ENCODE peak calls at places on chromosomes 1 and 21, in ten cellular contexts. M is ovary; F is BJ; U is C1 segment of cervical spinal cord; P is ecto neural progenitor cell; S is EL; N is dorsolateral prefrontal cortex; Z is stimulated activated CD4-positive, alpha-beta T cell treated with anti-CD3 and anti-CD28 coated beads, Interleukin-2, amount 100 ng/mL, for 24 hours; V is endothelial cell; L is GM06990. H is an unnamed sample.

GRCh38 chr1:185291159-185291558 is 25.9 kb downstream of the IVNS1ABP start:
- DNase-seq in M (no peak), F (no peak), U (no peak), P (no peak), S (no peak), N (no peak), Z (no peak), V (no peak), L (no peak), H (no peak)

GRCh38 chr1:156750191-156750931 is 1.1 kb downstream of the HDGF start:
- DNase-seq in M (peak), F (no peak), U (no peak), P (no peak), S (peak), N (no peak), Z (peak), V (no peak), L (peak), H (no peak)

GRCh38 chr1:94117250-94117851 is 3.6 kb downstream of the ABCA4 start:
- DNase-seq in M (no peak), F (no peak), U (no peak), P (no peak), S (no peak), N (no peak), Z (no peak), V (no peak), L (no peak), H (no peak)

GRCh38 chr1:154590756-154591155 is 17.2 kb downstream of the ADAR start:
- DNase-seq in M (no peak), F (no peak), U (no peak), P (no peak), S (no peak), N (no peak), Z (no peak), V (no peak), L (no peak), H (no peak)

GRCh38 chr1:117271129-117271528 is 60.4 kb upstream of the VTCN1 start:
- DNase-seq in M (no peak), F (no peak), U (no peak), P (no peak), S (no peak), N (no peak), Z (no peak), V (no peak), L (no peak), H (no peak)

GRCh38 chr1:210755991-210756669 is 377.8 kb downstream of the KCNH1 start:
- DNase-seq in M (no peak), F (peak), U (no peak), P (no peak), S (no peak), N (no peak), Z (no peak), V (no peak), L (no peak), H (no peak)

GRCh38 chr1:70358921-70359564 is 4.5 kb upstream of the ANKRD13C start:
- DNase-seq in M (no peak), F (no peak), U (no peak), P (no peak), S (peak), N (no peak), Z (no peak), V (no peak), L (peak), H (no peak)

GRCh38 chr21:26715116-26715515 is 130.1 kb downstream of the ADAMTS1 start:
- DNase-seq in M (no peak), F (no peak), U (no peak), P (no peak), S (no peak), N (no peak), Z (no peak), V (no peak), L (no peak), H (no peak)

GRCh38 chr1:113978863-113979702 is at the start of gene OLFML3:
- DNase-seq in M (peak), F (peak), U (peak), P (peak), S (peak), N (peak), Z (peak), V (peak), L (no peak), H (no peak)

GRCh38 chr1:64679177-64679576 is 65.7 kb upstream of the RAVER2 start:
- DNase-seq in M (no peak), F (no peak), U (no peak), P (no peak), S (no peak), N (no peak), Z (no peak), V (no peak), L (no peak), H (no peak)

GRCh38 chr1:71339238-71339637 is 258.4 kb upstream of the ZRANB2 start:
- DNase-seq in M (no peak), F (no peak), U (no peak), P (no peak), S (peak), N (no peak), Z (no peak), V (no peak), L (no peak), H (no peak)

GRCh38 chr1:30617161-30617560 is 106.2 kb downstream of the MATN1 start:
- DNase-seq in M (no peak), F (no peak), U (no peak), P (peak), S (peak), N (no peak), Z (no peak), V (no peak), L (no peak), H (no peak)

GRCh38 chr1:202578001-202578500 is 132.2 kb downstream of the SYT2 start:
- DNase-seq in M (no peak), F (no peak), U (no peak), P (no peak), S (no peak), N (no peak), Z (no peak), V (no peak), L (no peak), H (no peak)

GRCh38 chr1:208265127-208265469 is 20.9 kb upstream of the PLXNA2 start:
- DNase-seq in M (no peak), F (no peak), U (no peak), P (no peak), S (no peak), N (no peak), Z (no peak), V (no peak), L (no peak), H (no peak)

GRCh38 chr1:54347955-54348699 is 58.1 kb downstream of the SSBP3 start:
- DNase-seq in M (no peak), F (no peak), U (no peak), P (no peak), S (no peak), N (no peak), Z (no peak), V (no peak), L (no peak), H (no peak)

GRCh38 chr1:181086926-181087325 is 1.6 kb upstream of the IER5 start:
- DNase-seq in M (no peak), F (peak), U (no peak), P (no peak), S (peak), N (no peak), Z (no peak), V (no peak), L (no peak), H (no peak)

GRCh38 chr1:11938722-11939526 is 4.4 kb downstream of the PLOD1 start:
- DNase-seq in M (peak), F (no peak), U (no peak), P (no peak), S (peak), N (no peak), Z (no peak), V (no peak), L (no peak), H (no peak)

GRCh38 chr21:45923146-45923545 is 58.4 kb upstream of the COL6A1 start:
- DNase-seq in M (peak), F (peak), U (peak), P (peak), S (peak), N (peak), Z (peak), V (peak), L (no peak), H (peak)

GRCh38 chr1:18041685-18042355 is 65.8 kb upstream of the IGSF21 start:
- DNase-seq in M (no peak), F (no peak), U (no peak), P (no peak), S (no peak), N (no peak), Z (no peak), V (peak), L (no peak), H (no peak)

GRCh38 chr1:1752671-1753606 is 25.3 kb downstream of the NADK start:
- DNase-seq in M (no peak), F (no peak), U (no peak), P (no peak), S (no peak), N (no peak), Z (no peak), V (no peak), L (no peak), H (no peak)

GRCh38 chr1:91732291-91732953 is 153.5 kb downstream of the TGFBR3 start:
- DNase-seq in M (no peak), F (peak), U (no peak), P (no peak), S (peak), N (no peak), Z (peak), V (no peak), L (no peak), H (no peak)

GRCh38 chr1:208668991-208669390 is 424.8 kb upstream of the PLXNA2 start:
- DNase-seq in M (no peak), F (no peak), U (no peak), P (no peak), S (peak), N (no peak), Z (no peak), V (peak), L (no peak), H (no peak)

GRCh38 chr1:37919277-37919676 is 27.6 kb downstream of the INPP5B start:
- DNase-seq in M (no peak), F (no peak), U (no peak), P (no peak), S (peak), N (no peak), Z (no peak), V (no peak), L (no peak), H (no peak)

GRCh38 chr1:112712701-112713128 is 2.4 kb downstream of the PPM1J start:
- DNase-seq in M (no peak), F (no peak), U (no peak), P (no peak), S (no peak), N (no peak), Z (no peak), V (no peak), L (no peak), H (no peak)

GRCh38 chr21:35814858-35815619 is 245.3 kb downstream of the SETD4 start:
- DNase-seq in M (no peak), F (no peak), U (no peak), P (no peak), S (no peak), N (no peak), Z (no peak), V (no peak), L (no peak), H (no peak)

GRCh38 chr1:11052839-11053757 is 6.1 kb upstream of the MASP2 start:
- DNase-seq in M (no peak), F (no peak), U (no peak), P (no peak), S (no peak), N (no peak), Z (peak), V (no peak), L (no peak), H (no peak)

GRCh38 chr1:54545916-54546635 is 2.0 kb upstream of the ACOT11 start:
- DNase-seq in M (no peak), F (no peak), U (no peak), P (no peak), S (no peak), N (no peak), Z (no peak), V (no peak), L (no peak), H (no peak)

GRCh38 chr21:42414928-42415769 is 11.4 kb downstream of the UBASH3A start:
- DNase-seq in M (peak), F (no peak), U (no peak), P (no peak), S (peak), N (peak), Z (peak), V (no peak), L (peak), H (peak)

GRCh38 chr1:166884040-166884642 is 8.1 kb upstream of the TADA1 start:
- DNase-seq in M (peak), F (no peak), U (peak), P (peak), S (peak), N (peak), Z (peak), V (peak), L (peak), H (no peak)

GRCh38 chr1:205220421-205220820 is 7.3 kb upstream of the TMCC2 start:
- DNase-seq in M (no peak), F (no peak), U (no peak), P (no peak), S (no peak), N (no peak), Z (no peak), V (no peak), L (no peak), H (no peak)

GRCh38 chr1:63983391-63984256 is 209.8 kb downstream of the ROR1 start:
- DNase-seq in M (no peak), F (no peak), U (no peak), P (no peak), S (no peak), N (no peak), Z (no peak), V (no peak), L (no peak), H (no peak)

GRCh38 chr1:244460195-244460594 is 878 bp upstream of the CATSPERE start:
- DNase-seq in M (no peak), F (no peak), U (no peak), P (no peak), S (peak), N (no peak), Z (peak), V (no peak), L (no peak), H (no peak)

GRCh38 chr1:240946926-240947325 is 335.0 kb upstream of the GREM2 start:
- DNase-seq in M (no peak), F (no peak), U (peak), P (no peak), S (peak), N (no peak), Z (peak), V (peak), L (no peak), H (no peak)